ENCODE peak calls at places on chromosomes 4 and X, in seven cellular contexts. F is trophoblast cell, T is H9, V is mesenchymal stem cell, B is IMR-90, Z is neuronal stem cell, E is H1. K is an unnamed sample.

GRCh38 chr4:27635936-27636913 is 775.6 kb downstream of the STIM2 start:
- DNase-seq in F (no peak), T (no peak), V (no peak), B (no peak), Z (no peak), E (no peak), K (no peak)

GRCh38 chr4:15906024-15906443 is 32.5 kb downstream of the FGFBP1 start:
- DNase-seq in F (peak; percentile 98), T (peak; percentile 96), V (peak; percentile 38), B (no peak), Z (no peak), E (peak; percentile 80), K (peak; percentile 96)

GRCh38 chrX:68912113-68912980 is 83.5 kb downstream of the EFNB1 start:
- DNase-seq in F (peak; percentile 69), T (peak; percentile 59), V (peak; percentile 75), B (no peak), Z (peak; percentile 49), E (no peak), K (peak; percentile 84)

GRCh38 chr4:17356926-17357325 is 155.0 kb downstream of the QDPR start:
- DNase-seq in F (no peak), T (no peak), V (no peak), B (no peak), Z (no peak), E (no peak), K (no peak)

GRCh38 chrX:10158279-10158939 is 1.6 kb downstream of the CLCN4 start:
- DNase-seq in F (peak; percentile 29), T (peak; percentile 67), V (peak; percentile 5), B (no peak), Z (peak; percentile 5), E (no peak), K (peak; percentile 61)

GRCh38 chr4:16122784-16123183 is 39.0 kb upstream of the PROM1 start:
- DNase-seq in F (no peak), T (no peak), V (no peak), B (no peak), Z (no peak), E (no peak), K (no peak)

GRCh38 chr4:149264093-149264733 is 551.4 kb downstream of the IQCM start:
- DNase-seq in F (peak; percentile 80), T (peak; percentile 46), V (peak; percentile 48), B (peak; percentile 74), Z (peak; percentile 26), E (no peak), K (peak; percentile 73)

GRCh38 chrX:7054219-7055206 is 93.0 kb upstream of the STS start:
- DNase-seq in F (peak; percentile 55), T (no peak), V (no peak), B (no peak), Z (no peak), E (no peak), K (no peak)

GRCh38 chrX:108064001-108064400 is 19.1 kb downstream of the VSIG1 start:
- DNase-seq in F (no peak), T (no peak), V (no peak), B (no peak), Z (no peak), E (no peak), K (no peak)

GRCh38 chr4:105994061-105994460 is 98.8 kb downstream of the NPNT start:
- DNase-seq in F (no peak), T (no peak), V (no peak), B (no peak), Z (no peak), E (no peak), K (no peak)

GRCh38 chr4:7816771-7817170 is 122.9 kb downstream of the AFAP1 start:
- DNase-seq in F (peak; percentile 63), T (no peak), V (no peak), B (no peak), Z (no peak), E (no peak), K (no peak)

GRCh38 chr4:41957634-41958033 is 22.4 kb downstream of the TMEM33 start:
- DNase-seq in F (no peak), T (no peak), V (peak; percentile 15), B (peak; percentile 5), Z (peak; percentile 9), E (no peak), K (peak; percentile 64)

GRCh38 chrX:108666101-108666500 is 70.3 kb downstream of the IRS4 start:
- DNase-seq in F (no peak), T (no peak), V (no peak), B (no peak), Z (no peak), E (no peak), K (no peak)

GRCh38 chrX:108138814-108139213 is 47.2 kb downstream of the ATG4A start:
- DNase-seq in F (no peak), T (no peak), V (no peak), B (no peak), Z (no peak), E (no peak), K (no peak)

GRCh38 chr4:113358784-113359183 is 309.3 kb downstream of the ANK2 start:
- DNase-seq in F (no peak), T (no peak), V (no peak), B (no peak), Z (no peak), E (no peak), K (peak; percentile 21)

GRCh38 chrX:36856849-36857248 is 151.3 kb upstream of the FAM47C start:
- DNase-seq in F (peak; percentile 5), T (no peak), V (no peak), B (peak; percentile 2), Z (no peak), E (no peak), K (no peak)

GRCh38 chr4:98289375-98289774 is 28.2 kb downstream of the RAP1GDS1 start:
- DNase-seq in F (no peak), T (no peak), V (no peak), B (no peak), Z (no peak), E (no peak), K (no peak)

GRCh38 chrX:65999563-66000148 is 40.2 kb downstream of the VSIG4 start:
- DNase-seq in F (no peak), T (no peak), V (no peak), B (no peak), Z (no peak), E (no peak), K (no peak)

GRCh38 chrX:65999029-65999562 is 40.8 kb downstream of the VSIG4 start:
- DNase-seq in F (no peak), T (no peak), V (no peak), B (no peak), Z (no peak), E (no peak), K (no peak)

GRCh38 chrX:66001596-66001995 is 38.3 kb downstream of the VSIG4 start:
- DNase-seq in F (no peak), T (no peak), V (no peak), B (no peak), Z (no peak), E (no peak), K (no peak)

GRCh38 chrX:66000628-66001275 is 39.1 kb downstream of the VSIG4 start:
- DNase-seq in F (no peak), T (no peak), V (no peak), B (no peak), Z (no peak), E (no peak), K (no peak)

GRCh38 chrX:66000178-66000577 is 39.7 kb downstream of the VSIG4 start:
- DNase-seq in F (no peak), T (no peak), V (no peak), B (no peak), Z (no peak), E (no peak), K (no peak)
- H3K9ac ChIP-seq in F (no peak overlapping the region), T (no peak overlapping the region), V (no peak overlapping the region), B (no peak overlapping the region), Z (no peak overlapping the region), E (no peak overlapping the region), K (no peak overlapping the region)

GRCh38 chrX:106014119-106014775 is 24.3 kb downstream of the SERPINA7 start:
- DNase-seq in F (no peak), T (no peak), V (no peak), B (no peak), Z (no peak), E (no peak), K (no peak)
- H3K27ac ChIP-seq in F (no peak overlapping the region), T (no peak overlapping the region), V (no peak overlapping the region), B (no peak overlapping the region), Z (no peak overlapping the region), E (no peak overlapping the region), K (no peak overlapping the region)

GRCh38 chr4:54230479-54231418 is 1.7 kb downstream of the PDGFRA start:
- DNase-seq in F (peak; percentile 31), T (peak; percentile 64), V (peak; percentile 47), B (no peak), Z (peak; percentile 31), E (no peak), K (peak; percentile 47)

GRCh38 chr4:54229631-54230478 is 762 bp downstream of the PDGFRA start:
- DNase-seq in F (no peak), T (peak; percentile 67), V (peak; percentile 44), B (peak; percentile 69), Z (peak; percentile 2), E (no peak), K (peak; percentile 64)

GRCh38 chr4:54233128-54233696 is 4.1 kb downstream of the PDGFRA start:
- DNase-seq in F (peak; percentile 96), T (peak; percentile 86), V (peak; percentile 84), B (peak; percentile 85), Z (peak; percentile 86), E (no peak), K (peak; percentile 92)

GRCh38 chr4:54232151-54232688 is 3.1 kb downstream of the PDGFRA start:
- DNase-seq in F (no peak), T (no peak), V (peak; percentile 37), B (no peak), Z (peak; percentile 24), E (no peak), K (peak; percentile 24)

DNA sequence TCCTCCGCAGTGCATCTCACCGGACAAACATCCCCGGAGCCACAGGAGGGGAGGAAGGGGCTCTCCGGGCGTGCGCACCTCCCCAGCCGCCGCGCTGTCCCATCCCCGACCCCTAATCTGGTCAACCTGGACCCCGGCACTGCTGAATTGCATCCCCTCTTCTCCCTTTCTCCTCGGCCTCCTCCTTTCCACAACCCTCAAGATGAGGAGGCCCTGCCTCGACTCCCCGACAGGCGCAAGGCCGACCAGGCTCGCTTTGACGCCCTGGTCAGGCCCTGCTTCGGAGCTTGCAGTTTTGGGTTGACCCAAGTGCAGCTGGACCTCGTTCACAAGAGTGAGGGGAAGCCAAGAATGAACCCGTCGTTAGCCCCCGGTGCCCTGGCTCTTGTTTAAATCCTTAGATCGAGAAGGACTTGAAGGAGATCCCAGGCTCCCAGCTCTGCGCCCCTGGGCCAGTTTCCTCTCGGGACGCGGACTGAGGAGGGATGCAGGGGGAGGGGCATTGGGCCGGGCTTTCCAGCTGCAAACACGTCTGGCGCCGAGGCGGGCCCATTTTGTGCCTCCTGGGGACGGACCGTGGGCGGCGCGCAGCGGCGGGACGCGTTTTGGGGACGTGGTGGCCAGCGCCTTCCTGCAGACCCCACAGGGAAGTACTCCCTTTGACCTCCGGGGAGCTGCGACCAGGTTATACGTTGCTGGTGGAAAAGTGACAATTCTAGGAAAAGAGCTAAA is 2.5 kb downstream of the PDGFRA start:
- DNase-seq in F (no peak), T (peak; percentile 49), V (peak; percentile 64), B (peak; percentile 66), Z (peak; percentile 32), E (no peak), K (peak; percentile 61)
- H2BK5ac ChIP-seq in F (no peak overlapping the region), T (no peak overlapping the region), V (no peak overlapping the region), B (peak overlapping the region; percentile 93), Z (no peak overlapping the region), E (no peak overlapping the region), K (no peak overlapping the region)

DNA sequence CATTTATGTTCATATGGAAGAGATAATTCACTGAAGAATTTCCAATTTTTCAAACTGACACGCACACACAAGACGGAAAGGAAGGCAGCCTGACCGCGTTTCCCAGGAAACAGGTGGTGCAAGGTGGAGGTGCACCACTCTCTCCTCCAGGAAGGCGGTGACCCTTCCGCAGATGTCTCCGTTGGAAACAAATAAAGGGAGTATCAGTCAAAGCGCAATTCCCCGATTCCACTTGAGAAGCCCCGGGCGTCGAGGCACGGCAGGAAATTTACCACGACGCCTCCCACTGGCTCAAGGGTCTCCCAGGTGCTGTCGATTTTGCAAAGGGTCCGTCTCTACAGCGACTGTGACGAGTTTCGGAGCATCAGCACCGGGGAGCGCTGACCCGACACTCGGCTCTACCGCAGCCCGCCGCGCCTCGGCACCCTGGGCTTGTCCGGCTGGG is 770 bp upstream of the TIGD2 start:
- DNase-seq in F (no peak), T (peak; percentile 55), V (no peak), B (no peak), Z (peak; percentile 9), E (no peak), K (peak; percentile 64)
- H3K9ac ChIP-seq in F (no peak overlapping the region), T (peak overlapping the region; percentile 4), V (peak overlapping the region; percentile 77), B (peak overlapping the region; percentile 31), Z (peak overlapping the region; percentile 93), E (peak overlapping the region; percentile 9), K (peak overlapping the region; percentile 44)